ENCODE peak calls at places on chromosomes 6 and 20, in nine cellular contexts. U is CD4-positive, alpha-beta T cell; Y is neural progenitor cell; M is CD8-positive, alpha-beta T cell; T is colonic mucosa; P is cardiac muscle cell; X is OCI-LY7; Z is dorsolateral prefrontal cortex; E is fibroblast of lung. W is an unnamed sample.

GRCh38 chr20:37558306-37558705 is 30.6 kb upstream of the BLCAP start:
- DNase-seq in U (no peak), Y (no peak), M (no peak), T (no peak), P (no peak), X (no peak), Z (no peak), E (no peak), W (no peak)

GRCh38 chr6:17525637-17526036 is 74.5 kb upstream of the FAM8A1 start:
- DNase-seq in U (no peak), Y (no peak), M (no peak), T (peak), P (no peak), X (no peak), Z (no peak), E (peak), W (peak)

GRCh38 chr6:41940759-41941279 is 789 bp downstream of the CCND3 start:
- DNase-seq in U (peak), Y (peak), M (peak), T (peak), P (peak), X (peak), Z (peak), E (no peak), W (peak)

GRCh38 chr6:53926505-53926904 is 131.7 kb downstream of the LRRC1 start:
- DNase-seq in U (no peak), Y (no peak), M (no peak), T (no peak), P (peak), X (no peak), Z (no peak), E (no peak), W (no peak)

GRCh38 chr20:18815194-18815942 is 1.8 kb downstream of the SCP2D1 start:
- DNase-seq in U (no peak), Y (no peak), M (no peak), T (no peak), P (no peak), X (no peak), Z (no peak), E (no peak), W (no peak)

GRCh38 chr6:124970763-124971162 is 8.5 kb downstream of the RNF217 start:
- DNase-seq in U (no peak), Y (no peak), M (no peak), T (no peak), P (no peak), X (no peak), Z (no peak), E (no peak), W (no peak)

GRCh38 chr6:46963626-46964025 is 41.9 kb upstream of the ADGRF5 start:
- DNase-seq in U (no peak), Y (no peak), M (no peak), T (no peak), P (peak), X (no peak), Z (no peak), E (no peak), W (no peak)

GRCh38 chr20:51639206-51639832 is 96.8 kb upstream of the NFATC2 start:
- DNase-seq in U (peak), Y (peak), M (peak), T (peak), P (peak), X (peak), Z (peak), E (peak), W (peak)

GRCh38 chr6:35262596-35262995 is 3.1 kb downstream of the ZNF76 start:
- DNase-seq in U (no peak), Y (no peak), M (no peak), T (no peak), P (peak), X (no peak), Z (no peak), E (peak), W (no peak)

GRCh38 chr6:114284281-114284680 is 58.5 kb downstream of the HS3ST5 start:
- DNase-seq in U (no peak), Y (no peak), M (no peak), T (no peak), P (peak), X (no peak), Z (no peak), E (peak), W (no peak)

GRCh38 chr6:24930386-24930785 is 5.4 kb downstream of the RIPOR2 start:
- DNase-seq in U (no peak), Y (peak), M (no peak), T (no peak), P (peak), X (no peak), Z (no peak), E (peak), W (no peak)

GRCh38 chr20:4082406-4083102 is 67.2 kb upstream of the RNF24 start:
- DNase-seq in U (peak), Y (peak), M (peak), T (no peak), P (peak), X (no peak), Z (no peak), E (peak), W (peak)

GRCh38 chr20:31515775-31516107 is 1.5 kb downstream of the HM13 start:
- DNase-seq in U (no peak), Y (no peak), M (no peak), T (no peak), P (no peak), X (peak), Z (no peak), E (no peak), W (no peak)

GRCh38 chr20:31515072-31515774 is 981 bp downstream of the HM13 start:
- DNase-seq in U (no peak), Y (no peak), M (no peak), T (no peak), P (no peak), X (no peak), Z (no peak), E (no peak), W (no peak)

GRCh38 chr20:31516166-31516565 is 1.9 kb downstream of the HM13 start:
- DNase-seq in U (no peak), Y (no peak), M (no peak), T (no peak), P (no peak), X (no peak), Z (no peak), E (no peak), W (no peak)

GRCh38 chr20:31516651-31517050 is 2.4 kb downstream of the HM13 start:
- DNase-seq in U (no peak), Y (no peak), M (no peak), T (no peak), P (no peak), X (no peak), Z (no peak), E (no peak), W (no peak)

GRCh38 chr20:31514154-31515071 is at the start of gene HM13:
- DNase-seq in U (peak), Y (peak), M (peak), T (peak), P (peak), X (peak), Z (peak), E (peak), W (peak)
- H3K27ac ChIP-seq in U (peak), Y (no peak), M (peak), T (peak), P (peak), X (peak), Z (peak), E (peak), W (peak)

GRCh38 chr6:154980273-154981070 is 14.6 kb upstream of the TIAM2 start:
- DNase-seq in U (no peak), Y (no peak), M (no peak), T (no peak), P (no peak), X (no peak), Z (no peak), E (no peak), W (no peak)

GRCh38 chr6:154969796-154970195 is 25.3 kb upstream of the TIAM2 start:
- DNase-seq in U (no peak), Y (no peak), M (no peak), T (no peak), P (peak), X (no peak), Z (no peak), E (peak), W (no peak)

DNA sequence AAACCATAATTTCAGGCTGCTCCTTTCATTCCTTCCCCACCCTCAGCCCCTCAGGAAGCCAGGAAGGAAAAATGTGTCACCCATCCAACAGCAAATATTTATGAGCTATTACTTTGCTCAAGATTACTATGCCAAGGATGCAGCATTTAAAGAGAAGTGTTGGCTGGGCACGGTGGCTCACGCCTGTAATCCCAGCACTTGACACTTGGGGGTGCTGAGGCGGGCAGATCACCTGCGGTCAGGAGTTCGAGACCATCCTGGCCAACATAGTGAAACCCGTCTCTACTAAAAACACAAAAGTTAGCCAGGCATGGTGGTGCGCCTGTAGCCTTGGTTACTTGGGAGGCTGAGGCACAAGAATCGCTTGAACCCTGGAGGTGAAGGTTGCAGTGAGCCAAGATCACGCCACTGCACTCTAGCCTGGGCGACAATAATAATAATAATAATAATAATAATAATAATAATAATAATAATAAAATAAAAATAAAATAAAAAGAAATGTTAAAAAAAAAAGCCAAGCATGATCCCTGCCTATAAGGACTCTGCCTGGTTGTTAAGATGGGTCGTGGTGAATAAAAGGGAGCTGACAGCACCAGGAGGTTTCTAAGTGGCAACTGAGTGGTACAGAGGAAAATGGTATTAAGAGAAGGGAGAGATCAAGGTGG is 20.5 kb upstream of the TIAM2 start:
- DNase-seq in U (no peak), Y (no peak), M (no peak), T (no peak), P (no peak), X (no peak), Z (no peak), E (no peak), W (peak)
- TF ChIP-seq CTCF in U (no peak), Y (peak), M (no peak), T (no peak), P (no peak), X (peak), Z (no peak), E (no peak), W (peak)

GRCh38 chr6:140203611-140204553 is 829.4 kb upstream of the CITED2 start:
- DNase-seq in U (no peak), Y (no peak), M (no peak), T (no peak), P (peak), X (no peak), Z (no peak), E (peak), W (no peak)

GRCh38 chr6:140202964-140203363 is 828.5 kb upstream of the CITED2 start:
- DNase-seq in U (no peak), Y (no peak), M (no peak), T (no peak), P (no peak), X (no peak), Z (no peak), E (no peak), W (no peak)

GRCh38 chr6:140205795-140206593 is 831.5 kb upstream of the CITED2 start:
- DNase-seq in U (no peak), Y (no peak), M (no peak), T (no peak), P (no peak), X (no peak), Z (no peak), E (no peak), W (no peak)

GRCh38 chr6:140201787-140202458 is 827.5 kb upstream of the CITED2 start:
- DNase-seq in U (no peak), Y (no peak), M (no peak), T (no peak), P (no peak), X (no peak), Z (no peak), E (no peak), W (no peak)
- H3K27ac ChIP-seq in U (no peak), Y (no peak), M (no peak), T (no peak), P (no peak), X (no peak), Z (no peak), E (no peak), W (no peak)

DNA sequence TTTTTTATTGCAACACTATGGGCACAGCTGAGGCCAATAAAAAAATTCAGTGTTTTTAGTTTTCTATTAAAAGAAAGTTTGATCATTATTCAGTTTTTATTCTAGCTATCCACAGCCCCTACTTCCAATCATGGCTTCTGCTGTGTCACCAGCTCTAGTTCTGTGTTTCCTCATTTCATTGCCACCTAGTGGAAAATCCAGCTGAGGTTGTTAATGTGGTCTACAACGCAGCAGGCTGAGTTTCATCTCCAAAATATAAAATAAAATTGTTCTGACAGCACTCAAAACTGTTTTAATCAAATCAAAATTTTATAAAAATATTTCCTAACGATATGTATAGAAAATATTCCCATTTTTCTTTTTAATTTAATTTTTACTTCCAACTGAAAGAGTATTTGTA is 13.6 kb downstream of the COL9A1 start:
- DNase-seq in U (no peak), Y (peak), M (no peak), T (no peak), P (no peak), X (no peak), Z (no peak), E (no peak), W (no peak)
- TF ChIP-seq CTCF in U (no peak), Y (peak), M (no peak), T (no peak), P (no peak), X (peak), Z (peak), E (no peak), W (peak)

GRCh38 chr20:31695849-31696804 is 26.5 kb downstream of the BCL2L1 start:
- DNase-seq in U (no peak), Y (no peak), M (no peak), T (no peak), P (peak), X (no peak), Z (no peak), E (peak), W (no peak)

GRCh38 chr20:31691646-31692275 is 30.9 kb downstream of the BCL2L1 start:
- DNase-seq in U (no peak), Y (no peak), M (no peak), T (no peak), P (peak), X (peak), Z (no peak), E (no peak), W (no peak)

GRCh38 chr20:31693402-31693801 is 29.3 kb downstream of the BCL2L1 start:
- DNase-seq in U (no peak), Y (no peak), M (no peak), T (no peak), P (no peak), X (no peak), Z (no peak), E (no peak), W (no peak)

GRCh38 chr20:31693987-31694661 is 28.5 kb downstream of the BCL2L1 start:
- DNase-seq in U (no peak), Y (peak), M (no peak), T (no peak), P (no peak), X (no peak), Z (no peak), E (no peak), W (peak)

GRCh38 chr20:31694842-31695593 is 27.6 kb downstream of the BCL2L1 start:
- DNase-seq in U (no peak), Y (no peak), M (no peak), T (no peak), P (no peak), X (no peak), Z (no peak), E (no peak), W (no peak)
- H3K27ac ChIP-seq in U (peak), Y (no peak), M (no peak), T (peak), P (no peak), X (peak), Z (peak), E (peak), W (no peak)

W was measured in endodermal cell.